ENCODE peak calls at places on chromosomes 1 and 21, in five cellular contexts. Y, M, Q, X and A are unnamed samples.

GRCh38 chr1:107202007-107202406 is 61.2 kb downstream of the NTNG1 start:
- DNase-seq in Q (no peak), X (no peak), M (no peak), Y (no peak), A (no peak)

GRCh38 chr1:109821221-109821669 is 57.5 kb upstream of the EPS8L3 start:
- DNase-seq in Q (peak), M (peak), X (no peak), Y (peak), A (peak)

GRCh38 chr1:100433563-100433962 is 81.3 kb downstream of the CDC14A start:
- DNase-seq in Q (no peak), M (no peak), X (no peak), Y (no peak), A (no peak)

GRCh38 chr1:16155537-16156410 is at the start of gene EPHA2:
- DNase-seq in Y (peak), M (no peak), Q (peak), X (peak), A (peak)

GRCh38 chr1:10903421-10903820 is 107.0 kb upstream of the CASZ1 start:
- DNase-seq in X (peak), Y (no peak), M (no peak), Q (no peak), A (no peak)

GRCh38 chr1:70426154-70427131 is 15.4 kb downstream of the CTH start:
- DNase-seq in Q (no peak), X (no peak), Y (no peak), M (no peak), A (no peak)

GRCh38 chr1:54486864-54487263 is 61.2 kb upstream of the ACOT11 start:
- DNase-seq in M (no peak), Q (no peak), Y (no peak), X (no peak), A (no peak)

GRCh38 chr1:56578963-56579875 is at the start of gene PLPP3:
- DNase-seq in X (peak), Y (peak), Q (peak), M (peak), A (peak)

GRCh38 chr1:39205102-39205780 is 746 bp downstream of the MACF1 start:
- DNase-seq in X (no peak), M (peak), Q (peak), Y (peak), A (peak)

GRCh38 chr1:4594286-4594991 is 60.0 kb upstream of the AJAP1 start:
- DNase-seq in Q (no peak), X (no peak), M (no peak), Y (no peak), A (no peak)
- TF ChIP-seq CTCF in Q (no peak), X (no peak), M (no peak), Y (no peak), A (no peak)

DNA sequence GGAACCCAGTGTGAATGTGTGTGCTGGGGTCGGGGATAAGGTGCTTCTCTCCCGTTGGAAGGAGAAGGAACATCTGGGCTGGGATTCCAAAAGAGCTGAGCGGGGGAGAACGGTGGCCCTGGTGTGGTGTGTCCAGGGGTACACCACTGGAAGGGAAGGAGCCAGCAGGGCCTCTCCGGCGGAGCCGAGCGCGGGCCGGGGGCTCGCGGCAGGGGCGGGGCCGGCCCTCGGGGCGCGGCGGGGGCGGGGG is 231 bp upstream of the RPS6KA1 start:
- DNase-seq in Y (no peak), X (no peak), M (no peak), Q (no peak), A (no peak)
- H3K4me3 ChIP-seq in Y (peak), X (peak), M (peak), Q (peak), A (peak)

GRCh38 chr1:159935719-159936283 is 9.6 kb downstream of the IGSF9 start:
- DNase-seq in Y (no peak), M (peak), X (no peak), Q (no peak), A (peak)

GRCh38 chr1:159938221-159938852 is 7.1 kb downstream of the IGSF9 start:
- DNase-seq in Q (no peak), M (no peak), Y (no peak), X (no peak), A (no peak)

GRCh38 chr1:159935305-159935704 is 10.0 kb upstream of the TAGLN2 start:
- DNase-seq in Q (no peak), X (no peak), M (no peak), Y (no peak), A (no peak)

GRCh38 chr1:159937014-159937750 is 8.2 kb downstream of the IGSF9 start:
- DNase-seq in M (peak), X (no peak), Q (no peak), Y (no peak), A (no peak)

DNA sequence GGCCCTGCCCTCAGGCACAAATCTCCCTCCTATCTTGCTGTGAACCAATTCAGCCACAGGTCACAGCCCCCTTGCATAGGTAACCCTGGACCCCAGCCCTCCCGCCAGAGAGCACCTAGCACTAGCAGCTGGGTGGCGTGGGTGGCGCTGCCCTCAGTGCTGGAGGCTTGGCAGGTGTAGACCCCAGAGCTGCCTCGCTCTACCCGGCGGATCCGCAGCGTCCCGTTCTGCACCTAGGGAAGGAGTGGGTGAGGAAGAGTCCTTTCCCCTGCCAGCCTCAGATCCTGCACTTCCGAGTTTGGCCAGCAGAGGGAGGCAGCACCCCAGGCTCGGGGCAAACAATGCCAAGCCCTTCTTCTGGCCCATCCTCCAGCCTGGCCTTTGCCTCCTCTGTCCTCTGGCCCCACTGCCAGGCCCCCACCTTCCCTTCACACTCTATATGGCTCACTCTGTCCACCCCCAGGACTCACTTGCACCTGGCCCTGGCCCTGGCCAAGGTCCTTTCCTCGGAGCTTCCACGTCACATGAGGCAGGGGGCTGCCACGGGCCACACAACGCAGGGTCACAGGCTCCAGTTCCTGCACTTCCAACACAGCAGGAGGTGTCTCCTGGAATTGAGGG is 9.0 kb downstream of the IGSF9 start:
- DNase-seq in X (no peak), M (peak), Q (peak), Y (no peak), A (peak)
- TF ChIP-seq CTCF in X (peak), M (peak), Q (peak), Y (peak), A (peak)

GRCh38 chr1:244826712-244827111 is 8.7 kb upstream of the COX20 start:
- DNase-seq in Y (no peak), X (no peak), Q (no peak), M (no peak), A (no peak)
- H3K4me3 ChIP-seq in Y (no peak), X (no peak), Q (no peak), M (no peak), A (no peak)

DNA sequence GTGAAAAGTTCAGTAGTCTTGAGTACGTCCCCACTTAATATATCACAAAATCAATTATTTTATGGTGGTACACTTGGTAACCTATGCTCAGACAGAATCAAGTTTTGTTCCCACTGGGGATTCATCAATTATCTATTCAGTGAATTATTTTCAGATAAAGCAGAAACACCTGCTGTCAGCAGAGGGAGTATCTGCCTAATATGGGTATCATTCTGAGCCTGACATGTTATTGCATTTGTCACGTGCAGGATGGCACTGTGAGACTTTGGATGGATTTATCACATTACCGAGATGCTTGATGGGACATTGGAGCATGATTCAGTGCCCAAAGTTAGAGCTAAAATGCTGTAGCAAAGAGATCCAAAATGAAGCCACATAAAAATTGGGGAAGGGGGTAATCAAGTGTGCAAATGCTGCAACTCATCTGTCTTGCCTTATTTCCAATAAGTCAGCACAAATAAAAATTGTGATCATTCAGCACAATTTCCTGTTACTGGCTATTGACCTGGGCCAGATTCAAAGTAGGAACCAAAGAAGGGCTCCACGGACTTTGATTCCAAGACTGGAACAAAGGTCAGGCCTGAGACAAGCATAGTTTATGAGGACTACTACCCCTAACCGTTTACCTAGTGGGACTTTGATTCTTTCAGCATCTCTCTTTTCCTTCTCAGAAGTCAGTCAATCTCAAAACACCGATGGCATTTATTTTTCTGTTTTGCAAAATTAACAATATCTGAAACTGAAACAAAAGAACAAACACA is 657.7 kb downstream of the LMO4 start:
- DNase-seq in M (no peak), X (no peak), Y (no peak), Q (no peak), A (no peak)
- TF ChIP-seq CTCF in M (no peak), X (no peak), Y (no peak), Q (no peak), A (no peak)

GRCh38 chr21:34935452-34935851 is 113.7 kb downstream of the RUNX1 start:
- DNase-seq in X (no peak), Q (no peak), M (no peak), Y (no peak), A (no peak)
- H3K4me3 ChIP-seq in X (no peak), Q (no peak), M (no peak), Y (no peak), A (no peak)

GRCh38 chr1:211895126-211895759 is 64.7 kb upstream of the LPGAT1 start:
- DNase-seq in M (no peak), Y (no peak), X (no peak), Q (no peak), A (no peak)

GRCh38 chr1:211893260-211893659 is 62.7 kb upstream of the LPGAT1 start:
- DNase-seq in Y (no peak), Q (no peak), M (no peak), X (no peak), A (no peak)

GRCh38 chr1:211892577-211892976 is 62.0 kb upstream of the LPGAT1 start:
- DNase-seq in X (no peak), Y (no peak), Q (no peak), M (no peak), A (no peak)

GRCh38 chr1:211894312-211894711 is 63.7 kb upstream of the LPGAT1 start:
- DNase-seq in Y (no peak), X (no peak), Q (no peak), M (no peak), A (no peak)

DNA sequence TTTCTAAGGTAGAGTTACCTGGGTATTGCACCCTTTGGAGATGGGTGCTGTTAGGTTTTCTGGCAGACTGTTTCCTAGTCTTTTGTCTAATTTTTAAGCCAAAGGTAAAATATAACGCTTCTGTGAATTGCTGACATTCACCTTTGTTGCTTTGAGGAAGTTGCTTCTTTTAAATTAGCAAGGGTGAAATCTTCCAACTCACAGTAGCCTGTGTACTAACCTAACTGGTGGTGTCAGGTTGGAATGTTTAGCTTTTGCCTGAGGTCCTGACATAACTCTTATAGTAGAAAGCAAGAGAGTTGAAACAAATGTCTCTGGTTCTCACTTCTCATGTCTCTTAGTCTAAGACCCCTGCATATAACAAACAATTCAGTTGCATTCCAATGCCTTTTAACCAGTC is 61.1 kb upstream of the LPGAT1 start:
- DNase-seq in M (no peak), X (no peak), Y (no peak), Q (no peak), A (no peak)
- TF ChIP-seq CTCF in M (no peak), X (no peak), Y (no peak), Q (no peak), A (no peak)

GRCh38 chr1:114208659-114209215 is 55.1 kb upstream of the SYT6 start:
- DNase-seq in M (peak), X (no peak), Q (no peak), Y (no peak), A (no peak)

GRCh38 chr1:114207635-114208034 is 54.0 kb upstream of the SYT6 start:
- DNase-seq in X (no peak), Q (no peak), Y (no peak), M (no peak), A (no peak)

GRCh38 chr1:114206392-114206791 is 52.7 kb upstream of the SYT6 start:
- DNase-seq in X (no peak), Q (no peak), Y (no peak), M (no peak), A (no peak)

GRCh38 chr1:114208106-114208505 is 54.4 kb upstream of the SYT6 start:
- DNase-seq in Q (no peak), X (no peak), M (no peak), Y (no peak), A (no peak)

DNA sequence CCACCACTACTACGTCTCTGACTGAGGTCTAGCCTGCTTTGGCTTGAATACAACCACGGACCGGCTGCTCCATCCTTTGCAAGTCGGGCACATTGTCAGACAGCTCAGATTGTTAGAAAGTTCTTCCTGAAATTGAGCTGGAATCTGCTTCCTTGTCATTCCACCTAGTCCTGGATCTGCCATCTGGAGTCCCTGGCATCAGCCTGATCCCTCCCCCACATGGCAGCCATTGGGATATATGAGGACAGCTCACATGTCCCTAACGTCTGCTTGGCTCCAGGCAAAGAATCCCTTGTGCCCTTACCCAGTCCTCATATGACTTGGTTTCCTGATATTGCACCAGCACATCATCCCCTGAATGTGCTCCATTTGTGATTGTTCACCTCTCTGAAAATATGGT is 56.3 kb upstream of the SYT6 start:
- DNase-seq in Q (no peak), X (no peak), M (no peak), Y (no peak), A (no peak)
- H3K4me3 ChIP-seq in Q (no peak), X (no peak), M (no peak), Y (no peak), A (no peak)

DNA sequence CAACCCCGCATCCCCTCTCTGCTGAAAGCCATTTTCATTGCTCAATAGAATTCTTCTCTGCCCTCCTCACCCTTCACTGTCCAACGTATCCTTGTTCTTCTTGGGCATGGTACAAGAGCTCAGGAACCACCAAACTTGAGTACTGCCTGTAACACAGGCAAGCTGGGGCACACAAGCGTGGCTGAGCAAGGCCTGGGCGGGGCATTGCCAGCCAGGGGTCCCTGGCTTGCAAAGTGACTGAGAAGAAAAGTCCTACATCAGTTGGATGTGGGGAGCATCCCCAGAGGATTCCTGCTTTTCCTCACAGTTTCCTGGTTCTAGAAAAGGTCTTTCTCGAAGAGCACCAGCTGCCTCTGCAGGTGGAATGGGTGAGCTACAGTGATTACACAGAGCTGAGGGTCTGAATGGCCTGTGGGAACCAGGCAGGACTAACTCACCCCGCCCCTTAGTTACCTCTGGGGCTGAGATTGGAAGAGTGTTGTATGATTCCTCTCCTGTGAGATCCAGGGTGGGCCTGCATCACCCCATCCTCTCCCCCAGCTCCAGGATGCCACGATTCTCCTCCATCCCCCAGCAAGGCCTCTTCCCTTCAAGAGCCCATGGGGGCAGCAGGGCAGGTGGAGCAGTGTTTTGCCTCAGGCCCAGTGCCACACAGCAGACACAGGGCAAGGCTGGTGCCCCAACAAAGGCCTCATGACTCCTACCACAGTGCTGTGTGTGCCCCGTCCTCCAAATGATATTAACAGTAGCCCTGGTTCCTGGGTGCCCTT is 121.9 kb downstream of the MATN1 start:
- DNase-seq in Q (no peak), X (no peak), Y (no peak), M (no peak), A (no peak)
- TF ChIP-seq CTCF in Q (no peak), X (no peak), Y (no peak), M (no peak), A (peak)